ENCODE peak calls at places on chromosome 1, in five cellular contexts. B is HepG2, T is K562, K is GM12878, F is SK-N-SH. X is an unnamed sample.

GRCh38 chr1:19412654-19413053 is 72.7 kb downstream of the CAPZB start:
- DNase-seq in T (no peak), K (no peak), F (no peak), B (no peak), X (no peak)

GRCh38 chr1:35497571-35497970 is 59.6 kb downstream of the KIAA0319L start:
- DNase-seq in B (no peak), K (no peak), T (no peak), F (no peak), X (no peak)

GRCh38 chr1:180155202-180155682 is 573 bp downstream of the QSOX1 start:
- DNase-seq in K (no peak), B (no peak), T (peak), F (no peak), X (peak)

GRCh38 chr1:86441997-86442396 is 18.0 kb downstream of the CLCA2 start:
- DNase-seq in B (no peak), T (no peak), K (no peak), F (no peak), X (no peak)

GRCh38 chr1:5620418-5620817 is 371.8 kb downstream of the NPHP4 start:
- DNase-seq in K (no peak), F (peak), B (no peak), T (no peak), X (no peak)

GRCh38 chr1:18234790-18235242 is 127.2 kb downstream of the IGSF21 start:
- DNase-seq in T (peak), F (peak), B (peak), K (no peak), X (peak)

GRCh38 chr1:183945432-183946308 is 91.9 kb downstream of the COLGALT2 start:
- DNase-seq in B (peak), K (no peak), T (no peak), F (no peak), X (no peak)

GRCh38 chr1:43912607-43913006 is 21.0 kb upstream of the ARTN start:
- DNase-seq in F (no peak), B (no peak), K (no peak), T (no peak), X (no peak)

GRCh38 chr1:54794401-54795099 is 6.6 kb downstream of the TTC22 start:
- DNase-seq in B (peak), K (no peak), T (no peak), F (no peak), X (no peak)

GRCh38 chr1:22880174-22880601 is 92.5 kb downstream of the LACTBL1 start:
- DNase-seq in B (no peak), T (no peak), K (no peak), F (no peak), X (no peak)

GRCh38 chr1:228862542-228863505 is 127.5 kb downstream of the RHOU start:
- DNase-seq in F (no peak), T (no peak), K (no peak), B (no peak), X (no peak)

GRCh38 chr1:162171078-162171477 is 101.6 kb downstream of the NOS1AP start:
- DNase-seq in B (no peak), F (no peak), K (no peak), T (no peak), X (no peak)

GRCh38 chr1:242651817-242652216 is 127.3 kb upstream of the PLD5 start:
- DNase-seq in K (no peak), B (peak), F (no peak), T (no peak), X (peak)

GRCh38 chr1:174964261-174964984 is 35.3 kb upstream of the CACYBP start:
- DNase-seq in T (peak), K (no peak), F (no peak), B (no peak), X (peak)

GRCh38 chr1:110535985-110536384 is 17.0 kb upstream of the KCNA10 start:
- DNase-seq in T (no peak), B (no peak), K (no peak), F (no peak), X (no peak)

GRCh38 chr1:201404016-201404598 is 5.0 kb upstream of the LAD1 start:
- DNase-seq in B (no peak), F (no peak), T (no peak), K (peak), X (no peak)

GRCh38 chr1:29854700-29855276 is 618.5 kb downstream of the PTPRU start:
- DNase-seq in B (no peak), K (no peak), F (no peak), T (no peak), X (no peak)

GRCh38 chr1:84773933-84774497 is 83.8 kb upstream of the SSX2IP start:
- DNase-seq in B (no peak), K (no peak), F (no peak), T (no peak), X (no peak)

GRCh38 chr1:66276229-66276628 is 257.7 kb upstream of the SGIP1 start:
- DNase-seq in B (no peak), F (no peak), T (no peak), K (peak), X (no peak)

GRCh38 chr1:89610457-89610991 is 22.4 kb upstream of the LRRC8C start:
- DNase-seq in T (no peak), F (no peak), B (no peak), K (no peak), X (no peak)

GRCh38 chr1:93567255-93567918 is 114.2 kb downstream of the BCAR3 start:
- DNase-seq in K (no peak), F (no peak), T (peak), B (peak), X (no peak)

GRCh38 chr1:56362994-56363770 is 216.2 kb downstream of the PLPP3 start:
- DNase-seq in K (no peak), B (peak), T (no peak), F (peak), X (no peak)

GRCh38 chr1:162755306-162755705 is 35.2 kb upstream of the HSD17B7 start:
- DNase-seq in K (no peak), B (no peak), T (no peak), F (no peak), X (peak)

GRCh38 chr1:24558902-24559791 is 3.3 kb downstream of the NCMAP start:
- DNase-seq in T (no peak), B (peak), K (no peak), F (peak), X (peak)

GRCh38 chr1:67618285-67619018 is 66.5 kb upstream of the GADD45A start:
- DNase-seq in F (no peak), T (no peak), K (no peak), B (no peak), X (no peak)

GRCh38 chr1:66374561-66375111 is 159.3 kb upstream of the SGIP1 start:
- DNase-seq in K (peak), F (no peak), B (no peak), T (no peak), X (no peak)

GRCh38 chr1:189429610-189430009 is 1048.1 kb downstream of the BRINP3 start:
- DNase-seq in B (peak), T (peak), F (peak), K (no peak), X (peak)

GRCh38 chr1:230243583-230244377 is 176.7 kb downstream of the GALNT2 start:
- DNase-seq in B (no peak), K (no peak), F (no peak), T (no peak), X (no peak)

GRCh38 chr1:204716687-204717086 is 31.1 kb upstream of the LRRN2 start:
- DNase-seq in B (peak), F (no peak), T (no peak), K (no peak), X (no peak)

GRCh38 chr1:245788269-245788668 is 633.5 kb downstream of the KIF26B start:
- DNase-seq in K (no peak), T (no peak), F (no peak), B (no peak), X (no peak)

GRCh38 chr1:183022202-183023145 is 746 bp upstream of the LAMC1 start:
- DNase-seq in K (peak), T (peak), F (peak), B (peak), X (peak)

GRCh38 chr1:50368179-50369007 is 54.9 kb downstream of the DMRTA2 start:
- DNase-seq in T (peak), B (peak), F (peak), K (no peak), X (peak)

GRCh38 chr1:218674280-218674773 is 329.2 kb downstream of the TGFB2 start:
- DNase-seq in F (no peak), T (no peak), B (peak), K (no peak), X (peak)

GRCh38 chr1:23478896-23479790 is 4.8 kb downstream of the ASAP3 start:
- DNase-seq in F (no peak), T (peak), B (peak), K (no peak), X (no peak)

GRCh38 chr1:162292422-162292849 is 84.2 kb downstream of the SPATA46 start:
- DNase-seq in T (no peak), K (no peak), B (no peak), F (no peak), X (no peak)

GRCh38 chr1:69513621-69514020 is 54.1 kb upstream of the LRRC7 start:
- DNase-seq in T (no peak), F (no peak), K (no peak), B (no peak), X (no peak)

GRCh38 chr1:19096036-19096833 is 113.8 kb downstream of the UBR4 start:
- DNase-seq in T (no peak), F (peak), K (no peak), B (peak), X (peak)

GRCh38 chr1:116887212-116887611 is 22.5 kb upstream of the PTGFRN start:
- DNase-seq in F (no peak), B (no peak), T (no peak), K (no peak), X (no peak)

GRCh38 chr1:63923302-63923701 is 149.5 kb downstream of the ROR1 start:
- DNase-seq in F (no peak), B (no peak), K (no peak), T (no peak), X (no peak)
- TF ChIP-seq REST in F (no peak), B (no peak), K (no peak), T (no peak), X (no peak)

DNA sequence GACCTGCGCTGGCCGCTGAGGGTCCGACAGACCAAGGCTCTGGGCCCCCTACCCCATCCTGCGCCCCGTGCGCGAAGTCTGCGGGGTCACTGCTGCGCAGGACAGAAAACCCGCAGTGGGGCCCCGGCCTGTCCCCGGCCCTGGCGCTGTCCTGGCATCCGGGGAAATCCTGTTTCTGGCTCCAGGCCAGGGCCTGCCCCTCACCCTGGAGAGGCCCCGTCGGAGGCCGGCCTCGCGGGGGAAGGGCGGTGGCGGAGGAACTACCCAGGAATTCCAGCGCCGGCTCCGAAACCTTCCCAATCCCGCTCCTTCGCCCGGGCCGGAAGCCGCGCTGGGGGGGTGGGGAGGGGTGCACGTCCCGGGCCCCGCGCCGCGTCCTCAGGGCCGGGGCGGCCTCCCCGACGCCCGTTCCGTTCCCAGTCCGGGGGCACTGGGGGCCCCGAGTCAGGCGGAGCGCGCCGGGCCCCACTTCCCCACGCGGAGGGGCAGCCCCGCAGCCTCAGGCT is 77.0 kb downstream of the MORN1 start:
- DNase-seq in K (no peak), B (peak), F (peak), T (no peak), X (peak)
- TF ChIP-seq CHD2 in K (no peak), B (no peak), F (peak), T (no peak), X (no peak)

DNA sequence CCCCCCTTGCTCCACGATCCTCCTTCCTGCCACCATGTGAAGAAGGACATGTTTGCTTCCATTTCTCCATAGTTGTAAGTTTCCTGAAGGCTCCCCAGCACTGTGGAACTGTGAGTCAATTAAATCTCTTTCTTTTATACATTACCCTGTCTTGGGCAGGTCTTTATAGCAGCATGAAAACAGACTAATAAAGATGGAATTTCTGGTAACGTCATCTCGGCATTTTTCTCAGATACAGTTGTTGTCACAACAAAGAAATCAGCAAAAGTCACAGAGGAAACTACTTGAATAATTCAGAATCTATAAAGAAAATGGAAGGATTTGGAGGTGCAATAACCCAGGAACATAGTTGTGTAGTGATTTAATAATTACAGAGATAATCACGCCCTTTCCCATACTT is 4.4 kb downstream of the APCS start:
- DNase-seq in F (no peak), K (no peak), B (no peak), T (no peak), X (no peak)
- TF ChIP-seq REST in F (no peak), K (no peak), B (no peak), T (no peak), X (no peak)

DNA sequence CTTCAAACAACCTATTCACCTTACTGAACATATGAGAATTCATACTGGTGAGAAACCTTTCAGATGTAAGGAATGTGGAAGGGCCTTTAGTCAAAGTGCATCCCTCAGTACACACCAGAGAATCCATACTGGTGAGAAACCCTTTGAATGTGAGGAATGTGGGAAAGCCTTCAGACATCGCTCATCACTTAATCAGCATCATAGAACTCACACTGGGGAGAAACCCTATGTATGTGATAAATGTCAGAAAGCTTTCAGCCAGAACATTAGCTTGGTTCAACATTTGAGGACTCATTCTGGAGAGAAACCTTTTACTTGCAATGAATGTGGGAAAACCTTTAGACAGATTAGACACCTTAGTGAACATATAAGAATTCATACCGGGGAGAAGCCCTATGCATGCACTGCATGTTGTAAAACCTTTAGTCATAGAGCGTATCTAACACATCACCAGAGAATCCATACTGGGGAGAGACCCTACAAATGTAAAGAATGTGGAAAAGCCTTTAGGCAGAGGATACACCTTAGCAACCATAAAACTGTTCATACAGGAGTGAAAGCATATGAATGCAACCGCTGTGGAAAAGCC is 13.2 kb upstream of the EXO5 start:
- DNase-seq in B (no peak), T (no peak), F (no peak), K (no peak), X (no peak)
- TF ChIP-seq CHD2 in B (no peak), T (no peak), F (no peak), K (no peak), X (no peak)

GRCh38 chr1:236741757-236742156 is 53.3 kb upstream of the MTR start:
- DNase-seq in B (no peak), K (no peak), T (no peak), F (no peak), X (no peak)
- TF ChIP-seq REST in B (no peak), K (no peak), T (no peak), F (no peak), X (no peak)